ENCODE peak calls at places on chromosomes 12 and 14, in ten cellular contexts. C is left kidney; S is colonic mucosa; A is GM04504; K is GM20000; F is SIG-M5; P is fibroblast of gingiva; R is AG04450; O is activated naive CD4-positive, alpha-beta T cell treated with anti-CD3 and anti-CD28 coated beads, Interleukin-2, amount 10 ng/mL, durations not matched to agents 7 days and 5 days; V is ovary. H is an unnamed sample.

GRCh38 chr12:49515266-49515665 is 23.6 kb upstream of the KCNH3 start:
- DNase-seq in A (peak), F (no peak), P (peak), S (no peak), C (peak), R (peak), V (no peak), O (no peak), K (no peak), H (no peak)

GRCh38 chr12:46357438-46358324 is 14.9 kb downstream of the SLC38A2 start:
- DNase-seq in R (peak), C (no peak), V (no peak), A (peak), K (no peak), P (peak), F (no peak), S (no peak), O (no peak), H (no peak)

GRCh38 chr12:104605685-104606084 is 148.9 kb downstream of the CHST11 start:
- DNase-seq in R (no peak), S (peak), A (no peak), P (peak), O (no peak), K (no peak), C (no peak), V (no peak), F (no peak), H (peak)

GRCh38 chr12:132302466-132303358 is 26.7 kb downstream of the GALNT9 start:
- DNase-seq in A (no peak), C (no peak), S (no peak), F (no peak), V (no peak), P (no peak), O (no peak), R (no peak), K (no peak), H (no peak)

GRCh38 chr12:94963649-94964048 is 39.8 kb downstream of the NDUFA12 start:
- DNase-seq in R (no peak), O (no peak), V (no peak), F (no peak), K (no peak), P (no peak), S (no peak), C (no peak), A (no peak), H (no peak)

GRCh38 chr14:62126885-62127478 is 364.8 kb downstream of the SNAPC1 start:
- DNase-seq in P (peak), K (peak), A (peak), V (no peak), O (no peak), C (peak), S (peak), F (no peak), R (peak), H (no peak)

GRCh38 chr14:72904840-72905561 is 11.1 kb upstream of the DPF3 start:
- DNase-seq in P (peak), V (peak), S (peak), K (peak), A (peak), R (peak), F (no peak), O (peak), C (peak), H (peak)

GRCh38 chr14:54396183-54396492 is 669 bp upstream of the CDKN3 start:
- DNase-seq in R (no peak), O (no peak), F (no peak), S (no peak), P (no peak), K (no peak), A (no peak), C (no peak), V (no peak), H (no peak)

GRCh38 chr12:89710873-89711179 is 2.2 kb upstream of the ATP2B1 start:
- DNase-seq in A (no peak), S (no peak), V (no peak), C (no peak), P (no peak), R (no peak), O (no peak), K (no peak), F (no peak), H (no peak)

GRCh38 chr14:61589691-61590521 is 105.4 kb upstream of the HIF1A start:
- DNase-seq in R (no peak), K (no peak), S (no peak), P (no peak), F (no peak), A (no peak), V (no peak), O (no peak), C (peak), H (no peak)

GRCh38 chr12:68776976-68777610 is 30.9 kb upstream of the MDM2 start:
- DNase-seq in V (no peak), C (no peak), A (no peak), S (no peak), P (no peak), F (no peak), K (no peak), R (no peak), O (no peak), H (no peak)

GRCh38 chr12:46105735-46106134 is 115.4 kb upstream of the SCAF11 start:
- DNase-seq in A (no peak), F (no peak), C (no peak), V (no peak), S (no peak), P (no peak), O (no peak), K (no peak), R (no peak), H (no peak)

GRCh38 chr14:31124197-31124596 is 83.4 kb downstream of the HECTD1 start:
- DNase-seq in R (no peak), P (no peak), C (no peak), A (no peak), K (no peak), S (no peak), V (no peak), F (no peak), O (peak), H (no peak)

GRCh38 chr12:80937391-80938238 is at the start of gene LIN7A:
- DNase-seq in K (peak), F (no peak), P (peak), S (peak), O (no peak), R (no peak), A (peak), C (no peak), V (peak), H (peak)

GRCh38 chr14:91229743-91230200 is 14.7 kb downstream of the GPR68 start:
- DNase-seq in C (no peak), V (no peak), S (no peak), O (peak), P (no peak), F (peak), A (no peak), R (no peak), K (peak), H (no peak)

GRCh38 chr12:7638064-7638763 is 27.5 kb downstream of the APOBEC1 start:
- DNase-seq in K (no peak), R (no peak), F (no peak), O (no peak), V (no peak), S (no peak), C (peak), P (no peak), A (no peak), H (no peak)

H was measured in uterus.